ENCODE peak calls at places on chromosomes 12 and 14, in seven cellular contexts. A is HCT116, I is Panc1, M is H1, J is SK-N-SH, C is K562, W is GM12878. S is an unnamed sample.

GRCh38 chr14:70148911-70149675 is 39.7 kb downstream of the SLC8A3 start:
- DNase-seq in C (no peak), J (peak; percentile 56), I (no peak), W (no peak), A (no peak), M (no peak), S (no peak)

GRCh38 chr14:86527312-86527711 is 997.4 kb downstream of the FLRT2 start:
- DNase-seq in J (no peak), C (no peak), M (no peak), A (no peak), W (no peak), I (no peak), S (no peak)

GRCh38 chr12:82524020-82524419 is 162.7 kb upstream of the TMTC2 start:
- DNase-seq in I (no peak), C (no peak), M (no peak), A (no peak), J (no peak), W (no peak), S (peak; percentile 37)

GRCh38 chr14:63045234-63045611 is at the start of gene KCNH5:
- DNase-seq in W (no peak), A (no peak), C (peak; percentile 7), I (no peak), J (peak; percentile 90), M (peak; percentile 31), S (no peak)

GRCh38 chr12:53993397-53994267 is 6.3 kb upstream of the HOXC9 start:
- DNase-seq in C (no peak), M (no peak), I (no peak), W (no peak), A (no peak), J (no peak), S (no peak)

GRCh38 chr12:47356129-47356622 is 276.4 kb upstream of the AMIGO2 start:
- DNase-seq in W (peak; percentile 44), C (no peak), I (no peak), J (no peak), A (no peak), M (no peak), S (no peak)

GRCh38 chr14:51297066-51297465 is 57.0 kb downstream of the TMX1 start:
- DNase-seq in J (peak; percentile 12), M (no peak), I (no peak), A (no peak), C (no peak), W (no peak), S (no peak)

GRCh38 chr12:116474331-116474730 is 84.8 kb upstream of the MAP1LC3B2 start:
- DNase-seq in J (no peak), W (no peak), C (no peak), M (no peak), I (no peak), A (no peak), S (no peak)

GRCh38 chr12:21921436-21921835 is 19.8 kb downstream of the ABCC9 start:
- DNase-seq in M (no peak), C (no peak), A (no peak), I (no peak), W (no peak), J (no peak), S (no peak)

GRCh38 chr12:129025055-129025454 is 171.8 kb downstream of the GLT1D1 start:
- DNase-seq in W (no peak), J (no peak), A (no peak), I (no peak), M (no peak), C (no peak), S (no peak)

GRCh38 chr12:112066566-112066965 is 42.0 kb downstream of the NAA25 start:
- DNase-seq in C (no peak), J (no peak), W (no peak), A (no peak), M (no peak), I (no peak), S (no peak)

GRCh38 chr12:112063264-112063663 is 45.3 kb downstream of the NAA25 start:
- DNase-seq in W (no peak), A (no peak), M (no peak), C (no peak), I (no peak), J (no peak), S (no peak)

DNA sequence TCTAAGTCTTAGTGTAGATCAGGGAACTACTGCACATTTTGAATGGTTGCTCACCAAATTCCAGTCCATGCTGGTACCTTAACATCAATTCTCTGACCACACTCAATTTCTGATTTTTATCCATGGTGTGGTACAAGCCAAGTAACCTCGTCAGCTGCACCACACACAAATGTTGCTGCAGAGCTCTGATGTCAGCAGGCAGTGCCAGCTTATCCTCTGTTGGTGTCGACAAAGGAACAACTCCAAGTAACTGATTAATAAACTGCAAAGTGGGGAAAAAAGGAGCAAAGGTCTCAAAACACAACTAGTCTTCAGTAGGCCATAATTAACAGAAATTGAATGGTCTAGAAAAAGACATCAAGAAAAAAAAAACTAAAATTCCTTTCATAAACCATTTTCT is 47.5 kb downstream of the NAA25 start:
- DNase-seq in J (no peak), C (no peak), I (no peak), M (no peak), A (no peak), W (no peak), S (no peak)
- TF ChIP-seq SIN3A in J (no peak), C (no peak), I (no peak), M (no peak), A (no peak), W (no peak), S (no peak)

DNA sequence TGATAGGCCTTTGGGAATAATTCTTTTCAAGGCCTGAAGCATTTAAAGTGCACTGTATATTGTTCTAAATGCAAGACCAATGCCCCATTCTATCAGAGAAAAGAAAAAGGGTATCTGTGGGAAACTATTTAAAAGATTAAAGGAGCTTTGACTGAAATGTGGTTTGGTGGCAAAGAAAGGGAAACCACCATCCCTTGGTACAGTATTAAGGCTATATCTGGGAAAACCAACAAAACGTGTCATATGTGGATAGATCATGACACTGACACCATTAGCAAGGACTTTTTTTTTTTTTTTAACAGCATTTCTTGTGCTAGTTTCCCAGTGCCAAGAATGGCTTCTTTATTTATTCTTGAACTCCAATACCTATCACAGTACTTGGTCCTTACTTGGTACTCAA is 890.7 kb downstream of the DIO2 start:
- DNase-seq in M (no peak), C (no peak), I (no peak), W (peak; percentile 11), A (no peak), J (no peak), S (no peak)
- TF ChIP-seq SIN3A in M (no peak), C (no peak), I (no peak), W (no peak), A (no peak), J (no peak), S (no peak)

DNA sequence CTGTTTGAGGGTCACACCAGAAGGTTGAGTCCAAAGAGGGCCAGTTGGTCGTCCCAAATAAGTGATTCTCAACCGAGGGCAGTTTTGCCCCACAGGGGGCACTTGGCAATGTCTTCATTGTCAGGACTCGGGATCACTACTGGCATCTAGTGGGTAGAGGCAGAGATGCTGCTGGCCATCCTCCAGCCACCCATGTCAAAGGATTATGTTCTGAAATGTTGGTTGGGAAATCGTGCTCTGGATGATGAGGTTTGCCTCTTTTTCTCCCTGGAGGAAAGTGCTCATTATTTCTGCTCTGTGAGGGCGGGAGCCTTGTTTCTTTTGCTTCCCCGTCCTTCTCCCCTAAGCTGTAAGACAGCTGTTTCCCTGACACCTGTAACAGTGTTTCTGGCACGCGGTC is 3.6 kb downstream of the ZNF839 start:
- DNase-seq in M (no peak), A (peak; percentile 59), C (no peak), I (peak; percentile 35), J (peak; percentile 70), W (no peak), S (peak; percentile 71)
- TF ChIP-seq SIN3A in M (no peak), A (no peak), C (no peak), I (no peak), J (no peak), W (no peak), S (no peak)

GRCh38 chr12:44775916-44776315 is 100.2 kb downstream of the NELL2 start:
- DNase-seq in A (no peak), C (no peak), W (no peak), I (no peak), M (no peak), J (no peak), S (no peak)

GRCh38 chr12:44779766-44780165 is 96.3 kb downstream of the NELL2 start:
- DNase-seq in W (no peak), I (no peak), C (no peak), A (no peak), J (no peak), M (no peak), S (no peak)

GRCh38 chr12:44780221-44780770 is 95.8 kb downstream of the NELL2 start:
- DNase-seq in M (no peak), I (no peak), W (no peak), J (no peak), A (no peak), C (no peak), S (no peak)

GRCh38 chr12:44771485-44771884 is 104.6 kb downstream of the NELL2 start:
- DNase-seq in M (no peak), I (no peak), J (no peak), W (no peak), C (no peak), A (no peak), S (no peak)

GRCh38 chr12:44774815-44775411 is 101.2 kb downstream of the NELL2 start:
- DNase-seq in J (peak; percentile 36), I (peak; percentile 4), M (peak; percentile 36), C (peak; percentile 30), A (peak; percentile 15), W (no peak), S (peak; percentile 21)
- TF ChIP-seq SIN3A in J (no peak), I (no peak), M (no peak), C (no peak), A (no peak), W (no peak), S (no peak)

DNA sequence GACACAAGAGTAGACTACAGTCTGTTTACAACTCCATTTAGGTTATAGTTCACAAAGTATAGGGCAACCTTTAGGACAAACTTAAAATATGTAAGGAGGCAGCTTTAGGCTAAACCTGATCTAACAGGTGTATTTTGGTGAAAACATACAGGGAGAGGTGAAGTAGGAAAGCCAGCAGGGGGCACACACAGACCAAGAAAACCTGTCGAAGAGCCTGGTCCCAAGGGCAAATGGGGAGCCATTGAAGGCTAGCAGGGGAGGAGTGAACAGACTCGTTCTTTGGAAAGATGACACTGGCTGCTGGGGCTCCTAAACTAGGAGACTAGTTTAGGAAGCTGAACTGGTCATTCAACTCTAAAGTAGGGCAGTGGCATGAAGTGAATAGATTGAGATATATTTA is 138.8 kb upstream of the WSCD2 start:
- DNase-seq in J (peak; percentile 37), C (peak; percentile 19), I (no peak), M (no peak), W (no peak), A (peak; percentile 27), S (peak; percentile 29)
- TF ChIP-seq SIN3A in J (no peak), C (no peak), I (no peak), M (no peak), W (no peak), A (no peak), S (no peak)

DNA sequence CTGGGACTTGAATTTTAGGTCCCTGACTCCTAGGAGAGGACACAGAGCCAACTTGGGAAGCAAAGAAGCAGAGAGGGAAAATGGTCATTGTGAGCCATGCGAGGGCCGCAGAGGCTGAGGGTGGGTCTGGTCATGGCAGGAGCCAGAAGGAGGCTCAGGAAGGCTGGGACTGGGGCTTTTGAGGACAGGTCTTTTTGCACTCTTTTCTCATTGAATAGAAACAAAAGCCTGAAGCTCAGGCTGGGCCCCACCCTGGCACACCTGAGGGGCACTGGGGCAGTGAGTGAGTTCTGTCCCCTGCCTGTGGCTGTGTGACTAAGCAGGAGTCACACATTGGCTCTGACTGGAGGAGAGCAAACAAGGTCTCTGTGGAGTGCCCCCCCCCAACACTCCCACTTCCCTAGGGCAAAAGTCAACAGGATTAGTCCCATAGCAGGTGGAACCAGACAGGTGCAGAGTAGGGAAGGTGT is 2.8 kb downstream of the KRT7 start:
- DNase-seq in J (peak; percentile 9), M (no peak), I (no peak), C (no peak), A (no peak), W (no peak), S (no peak)
- TF ChIP-seq SIN3A in J (no peak), M (no peak), I (no peak), C (no peak), A (no peak), W (no peak), S (no peak)

S was measured in HepG2.